ENCODE peak calls at places on chromosomes 16 and 17, in six cellular contexts. J is AG04450, V is ovary, L is foreskin fibroblast, O is progenitor cell of endocrine pancreas, M is heart right ventricle. R is an unnamed sample.

GRCh38 chr16:68921654-68922053 is 78.3 kb downstream of the TANGO6 start:
- DNase-seq in L (no peak), O (no peak), M (no peak), J (no peak), V (no peak), R (no peak)

GRCh38 chr17:77451894-77452852 is 311.4 kb downstream of the SEC14L1 start:
- DNase-seq in M (peak; percentile 71), O (peak; percentile 44), J (no peak), V (peak; percentile 75), L (peak; percentile 76), R (no peak)

GRCh38 chr17:81381632-81382577 is 13.4 kb upstream of the BAHCC1 start:
- DNase-seq in O (no peak), V (no peak), J (no peak), M (no peak), L (no peak), R (peak; percentile 92)

GRCh38 chr16:67645397-67646121 is 615 bp downstream of the CARMIL2 start:
- DNase-seq in V (no peak), J (no peak), O (no peak), M (no peak), L (no peak), R (no peak)

GRCh38 chr16:85847036-85847435 is 47.5 kb downstream of the COX4I1 start:
- DNase-seq in V (no peak), L (no peak), O (no peak), M (no peak), J (no peak), R (peak; percentile 70)

GRCh38 chr17:29125651-29126050 is 54.5 kb downstream of the MYO18A start:
- DNase-seq in L (no peak), V (no peak), M (no peak), O (no peak), J (no peak), R (no peak)

GRCh38 chr16:12971216-12971615 is 69.8 kb downstream of the SHISA9 start:
- DNase-seq in L (peak; percentile 86), O (no peak), J (no peak), M (peak; percentile 11), V (no peak), R (no peak)

GRCh38 chr16:56399492-56399891 is 25.9 kb downstream of the AMFR start:
- DNase-seq in M (no peak), L (no peak), O (no peak), V (no peak), J (no peak), R (no peak)

GRCh38 chr17:50114401-50114800 is 15.6 kb downstream of the SAMD14 start:
- DNase-seq in J (no peak), O (no peak), L (no peak), M (no peak), V (peak; percentile 30), R (no peak)

GRCh38 chr16:88783391-88784073 is 1.5 kb downstream of the PIEZO1 start:
- DNase-seq in L (no peak), J (no peak), V (no peak), O (no peak), M (no peak), R (no peak)

GRCh38 chr16:83211711-83212110 is 584.9 kb downstream of the CDH13 start:
- DNase-seq in J (no peak), O (no peak), L (no peak), M (no peak), V (no peak), R (no peak)

GRCh38 chr16:1520461-1520860 is 13.0 kb upstream of the TMEM204 start:
- DNase-seq in V (no peak), L (no peak), M (no peak), J (no peak), O (no peak), R (no peak)

GRCh38 chr16:1491327-1491726 is 1.8 kb upstream of the TELO2 start:
- DNase-seq in L (no peak), M (no peak), V (no peak), J (no peak), O (no peak), R (no peak)

GRCh38 chr16:19393226-19394074 is 24.2 kb upstream of the TMC5 start:
- DNase-seq in M (no peak), J (no peak), V (no peak), L (no peak), O (no peak), R (no peak)

GRCh38 chr16:85959686-85960085 is 60.7 kb downstream of the IRF8 start:
- DNase-seq in M (no peak), J (no peak), L (no peak), V (no peak), O (no peak), R (peak; percentile 47)

GRCh38 chr17:77499699-77500435 is 359.1 kb downstream of the SEC14L1 start:
- DNase-seq in V (no peak), J (no peak), O (no peak), L (no peak), M (no peak), R (peak; percentile 67)

GRCh38 chr16:75097941-75098897 is 18.4 kb downstream of the LDHD start:
- DNase-seq in V (no peak), O (no peak), L (no peak), J (no peak), M (no peak), R (peak; percentile 79)

GRCh38 chr16:85984947-85985451 is 86.0 kb downstream of the IRF8 start:
- DNase-seq in M (no peak), J (no peak), V (no peak), O (no peak), L (no peak), R (no peak)

GRCh38 chr17:36877774-36878173 is 59.5 kb upstream of the LHX1 start:
- DNase-seq in O (no peak), J (no peak), L (no peak), V (no peak), M (no peak), R (no peak)

GRCh38 chr16:51359141-51359960 is 208.3 kb upstream of the SALL1 start:
- DNase-seq in V (no peak), O (no peak), J (peak; percentile 3), L (peak; percentile 39), M (peak; percentile 17), R (no peak)

GRCh38 chr16:51357839-51358238 is 206.8 kb upstream of the SALL1 start:
- DNase-seq in M (no peak), O (no peak), L (no peak), V (no peak), J (no peak), R (no peak)

GRCh38 chr16:51355871-51356270 is 204.8 kb upstream of the SALL1 start:
- DNase-seq in O (no peak), J (no peak), V (no peak), M (no peak), L (no peak), R (no peak)

GRCh38 chr16:51353055-51353454 is 202.0 kb upstream of the SALL1 start:
- DNase-seq in J (no peak), V (no peak), M (no peak), L (no peak), O (no peak), R (no peak)

DNA sequence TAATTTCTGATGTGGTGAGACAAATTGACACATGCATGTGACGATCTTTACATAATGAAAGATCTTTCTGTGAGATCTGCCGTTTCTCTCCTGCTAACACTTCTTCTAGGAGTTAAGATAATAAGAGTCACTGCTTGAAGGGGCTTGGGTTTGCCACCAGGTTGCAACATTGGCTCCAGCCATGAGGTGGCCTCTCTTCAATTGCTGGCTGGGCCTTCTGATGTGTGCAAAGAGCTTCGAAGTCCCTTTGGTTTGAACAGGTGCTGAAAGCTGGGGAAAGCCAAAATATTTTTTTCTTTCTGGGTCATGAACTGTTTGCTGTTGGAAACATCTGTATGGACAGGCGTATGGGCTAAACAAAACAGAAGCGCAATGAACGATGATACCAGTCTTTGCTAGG is 204.1 kb upstream of the SALL1 start:
- DNase-seq in M (no peak), V (no peak), L (no peak), O (no peak), J (no peak), R (no peak)
- TF ChIP-seq CTCF in M (no peak), V (no peak), L (no peak), O (no peak), J (no peak), R (no peak)

DNA sequence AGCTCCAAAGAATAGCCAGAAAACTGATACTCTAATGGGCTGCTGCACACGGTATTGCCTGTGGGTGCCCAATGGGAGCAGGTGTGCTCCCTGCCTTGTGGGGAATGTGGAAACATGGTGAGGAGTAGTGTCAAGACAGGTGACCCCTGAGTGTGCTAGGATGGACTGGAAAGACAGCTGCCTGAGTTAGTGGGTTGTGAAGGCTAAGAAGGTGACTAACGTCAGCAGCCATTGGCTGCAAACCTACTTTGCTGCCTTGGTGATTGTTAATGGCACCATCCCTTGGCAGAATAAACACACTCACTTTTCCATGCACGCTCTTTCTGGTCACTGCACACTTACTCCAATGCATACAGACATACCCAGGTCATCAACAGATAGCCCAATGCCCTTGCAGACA is 81.8 kb downstream of the AIPL1 start:
- DNase-seq in L (no peak), J (no peak), M (no peak), O (no peak), V (no peak), R (no peak)
- TF ChIP-seq CTCF in L (no peak), J (no peak), M (no peak), O (no peak), V (no peak), R (no peak)

GRCh38 chr16:64809876-64810629 is 311.8 kb downstream of the CDH11 start:
- DNase-seq in O (no peak), L (no peak), J (no peak), M (no peak), V (no peak), R (no peak)
- TF ChIP-seq CTCF in O (no peak), L (no peak), J (no peak), M (no peak), V (no peak), R (no peak)

GRCh38 chr16:84820305-84820684 is 510 bp downstream of the CRISPLD2 start:
- DNase-seq in J (no peak), V (no peak), O (no peak), M (no peak), L (no peak), R (no peak)

GRCh38 chr16:84819644-84820304 is at the start of gene CRISPLD2:
- DNase-seq in V (peak; percentile 97), O (peak; percentile 94), J (peak; percentile 63), M (peak; percentile 91), L (peak; percentile 85), R (no peak)

GRCh38 chr16:84820771-84821170 is 986 bp downstream of the CRISPLD2 start:
- DNase-seq in M (no peak), O (no peak), J (no peak), V (peak; percentile 41), L (no peak), R (no peak)

GRCh38 chr16:84821728-84822676 is 2.2 kb downstream of the CRISPLD2 start:
- DNase-seq in L (no peak), O (no peak), J (no peak), V (peak; percentile 19), M (peak; percentile 61), R (no peak)

DNA sequence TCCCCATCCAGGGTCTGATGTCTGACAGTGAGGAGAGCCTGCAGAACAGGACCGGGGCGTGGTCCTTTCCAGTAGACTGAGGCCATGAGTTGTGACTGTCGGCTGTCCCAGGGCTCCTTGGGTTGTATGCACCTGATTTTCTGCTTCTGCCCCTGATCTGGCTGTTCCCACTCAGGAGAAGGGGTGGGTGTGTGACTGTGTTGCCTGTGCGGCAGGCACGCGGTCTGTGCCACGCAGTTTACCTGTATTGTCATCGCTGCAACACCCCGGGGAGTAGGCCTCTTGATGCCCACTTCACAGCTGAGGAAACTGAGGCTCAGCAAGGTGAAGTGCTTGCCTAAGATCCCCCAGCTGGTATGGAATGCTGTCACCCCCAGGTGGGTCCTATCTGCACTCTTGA is 1.4 kb downstream of the CRISPLD2 start:
- DNase-seq in M (no peak), O (no peak), L (no peak), V (no peak), J (no peak), R (no peak)
- TF ChIP-seq CTCF in M (no peak), O (no peak), L (no peak), V (no peak), J (no peak), R (no peak)